ENCODE peak calls at places on chromosomes 11 and 22, in ten cellular contexts. C is PC-9, X is NB4, N is right atrium auricular region, M is heart left ventricle, Z is cardiac fibroblast, W is fibroblast of pulmonary artery, K is tibial artery, O is fibroblast of villous mesenchyme, B is endothelial cell of umbilical vein. P is an unnamed sample.

GRCh38 chr11:1879941-1880720 is 11.6 kb downstream of the PRR33 start:
- DNase-seq in C (no peak), X (peak; percentile 55), N (peak; percentile 86), M (peak; percentile 85), Z (peak; percentile 67), W (peak; percentile 59), K (peak; percentile 79), O (no peak), B (peak; percentile 22), P (no peak)

GRCh38 chr11:119093951-119094815 is 7.5 kb downstream of the DPAGT1 start:
- DNase-seq in C (peak; percentile 25), X (peak; percentile 67), N (no peak), M (no peak), Z (peak; percentile 44), W (peak; percentile 45), K (no peak), O (peak; percentile 55), B (peak; percentile 63), P (peak; percentile 48)

GRCh38 chr22:27022256-27022655 is 364.9 kb downstream of the MIAT start:
- DNase-seq in C (no peak), X (no peak), N (no peak), M (no peak), Z (no peak), W (no peak), K (no peak), O (no peak), B (no peak), P (no peak)

GRCh38 chr11:107232451-107232850 is 214.2 kb upstream of the GUCY1A2 start:
- DNase-seq in C (no peak), X (no peak), N (no peak), M (no peak), Z (no peak), W (no peak), K (no peak), O (no peak), B (no peak), P (no peak)

GRCh38 chr11:134266841-134267251 is 9.3 kb upstream of the GLB1L3 start:
- DNase-seq in C (peak; percentile 22), X (no peak), N (no peak), M (no peak), Z (peak; percentile 89), W (peak; percentile 61), K (no peak), O (peak; percentile 92), B (no peak), P (no peak)

GRCh38 chr11:2301631-2302272 is at the start of the genes C11orf21 and TSPAN32:
- DNase-seq in C (no peak), X (peak; percentile 99), N (peak; percentile 59), M (peak; percentile 77), Z (no peak), W (peak; percentile 32), K (no peak), O (peak; percentile 62), B (no peak), P (peak; percentile 10)

GRCh38 chr22:23179381-23180294 is 671 bp upstream of the BCR start:
- DNase-seq in C (no peak), X (peak; percentile 58), N (no peak), M (no peak), Z (peak; percentile 26), W (no peak), K (peak; percentile 61), O (peak; percentile 21), B (peak; percentile 50), P (peak; percentile 18)

GRCh38 chr11:73047773-73048371 is 94.2 kb downstream of the FCHSD2 start:
- DNase-seq in C (no peak), X (no peak), N (no peak), M (no peak), Z (no peak), W (no peak), K (no peak), O (no peak), B (peak; percentile 34), P (peak; percentile 87)

GRCh38 chr11:76007179-76007578 is 192.2 kb downstream of the UVRAG start:
- DNase-seq in C (no peak), X (no peak), N (no peak), M (no peak), Z (no peak), W (no peak), K (no peak), O (no peak), B (no peak), P (no peak)

GRCh38 chr11:81059356-81059755 is 1618.5 kb upstream of the TENM4 start:
- DNase-seq in C (no peak), X (no peak), N (no peak), M (no peak), Z (no peak), W (no peak), K (no peak), O (no peak), B (no peak), P (no peak)

GRCh38 chr11:15969281-15969680 is 387.1 kb downstream of the SOX6 start:
- DNase-seq in C (peak; percentile 35), X (peak; percentile 78), N (peak; percentile 86), M (peak; percentile 72), Z (peak; percentile 93), W (peak; percentile 92), K (peak; percentile 64), O (peak; percentile 91), B (peak; percentile 85), P (peak; percentile 70)

GRCh38 chr11:794766-795637 is 3.1 kb downstream of the SLC25A22 start:
- DNase-seq in C (peak; percentile 35), X (no peak), N (no peak), M (no peak), Z (no peak), W (no peak), K (no peak), O (no peak), B (no peak), P (peak; percentile 41)
- H3K4me3 ChIP-seq in C (peak overlapping the region; percentile 80), X (no peak overlapping the region), N (peak overlapping the region; percentile 68), M (peak overlapping the region; percentile 76), Z (peak overlapping the region; percentile 69), W (peak overlapping the region; percentile 76), K (peak overlapping the region; percentile 68), O (peak overlapping the region; percentile 74), B (no peak overlapping the region), P (peak overlapping the region; percentile 92)

GRCh38 chr11:19661827-19662226 is 50.8 kb upstream of the NAV2 start:
- DNase-seq in C (no peak), X (no peak), N (no peak), M (no peak), Z (no peak), W (no peak), K (no peak), O (no peak), B (no peak), P (no peak)

GRCh38 chr11:19656140-19656541 is 56.5 kb upstream of the NAV2 start:
- DNase-seq in C (no peak), X (no peak), N (no peak), M (no peak), Z (no peak), W (no peak), K (no peak), O (no peak), B (no peak), P (no peak)

GRCh38 chr11:19660076-19660475 is 52.6 kb upstream of the NAV2 start:
- DNase-seq in C (peak; percentile 79), X (peak; percentile 62), N (no peak), M (no peak), Z (peak; percentile 76), W (peak; percentile 39), K (no peak), O (peak; percentile 38), B (peak; percentile 60), P (peak; percentile 88)

GRCh38 chr11:19659529-19659928 is 53.1 kb upstream of the NAV2 start:
- DNase-seq in C (no peak), X (no peak), N (no peak), M (no peak), Z (no peak), W (no peak), K (no peak), O (no peak), B (no peak), P (no peak)

DNA sequence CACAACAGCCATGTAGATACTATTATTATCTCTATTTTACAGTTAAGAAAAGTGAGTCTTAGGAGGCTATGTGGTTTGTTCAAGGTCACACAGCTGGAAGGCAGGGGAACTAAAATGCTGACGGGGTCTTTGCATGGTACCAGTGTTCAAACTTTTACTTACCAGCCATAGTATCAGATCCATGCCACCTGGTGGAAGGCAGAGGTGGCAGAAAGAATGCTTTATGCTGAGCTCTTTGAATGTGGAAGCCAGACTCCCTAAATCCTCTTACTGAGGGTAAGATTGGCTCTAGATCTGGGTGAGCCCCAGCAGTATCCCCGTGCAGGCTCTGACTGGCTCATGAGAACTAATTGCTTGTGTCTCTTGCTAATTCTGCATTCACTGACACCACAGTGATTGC is 54.3 kb upstream of the NAV2 start:
- DNase-seq in C (no peak), X (no peak), N (no peak), M (no peak), Z (no peak), W (no peak), K (no peak), O (no peak), B (no peak), P (no peak)
- TF ChIP-seq CTCF in C (no peak), X (no peak), N (no peak), M (no peak), Z (peak; percentile 12), W (peak; percentile 25), K (no peak), O (no peak), B (peak; percentile 35), P (no peak)

DNA sequence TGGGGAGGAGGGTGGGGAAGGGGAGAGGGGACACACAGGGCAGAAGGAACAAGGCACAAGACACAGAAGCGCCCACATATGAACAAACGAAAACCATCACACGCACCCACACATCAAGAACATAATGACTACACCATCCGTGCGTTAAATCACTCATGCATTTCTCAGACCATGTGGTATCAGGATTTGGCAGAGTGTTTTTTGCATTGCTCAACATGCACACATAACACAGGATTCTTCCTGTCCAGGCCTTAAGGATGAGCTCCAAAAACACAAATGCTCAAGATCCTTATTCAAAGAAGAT is 309.5 kb downstream of the CADM1 start:
- DNase-seq in C (no peak), X (no peak), N (no peak), M (no peak), Z (peak; percentile 5), W (no peak), K (no peak), O (no peak), B (no peak), P (peak; percentile 31)
- H3K4me3 ChIP-seq in C (no peak overlapping the region), X (no peak overlapping the region), N (no peak overlapping the region), M (peak overlapping the region; percentile 21), Z (no peak overlapping the region), W (no peak overlapping the region), K (no peak overlapping the region), O (no peak overlapping the region), B (no peak overlapping the region), P (no peak overlapping the region)

DNA sequence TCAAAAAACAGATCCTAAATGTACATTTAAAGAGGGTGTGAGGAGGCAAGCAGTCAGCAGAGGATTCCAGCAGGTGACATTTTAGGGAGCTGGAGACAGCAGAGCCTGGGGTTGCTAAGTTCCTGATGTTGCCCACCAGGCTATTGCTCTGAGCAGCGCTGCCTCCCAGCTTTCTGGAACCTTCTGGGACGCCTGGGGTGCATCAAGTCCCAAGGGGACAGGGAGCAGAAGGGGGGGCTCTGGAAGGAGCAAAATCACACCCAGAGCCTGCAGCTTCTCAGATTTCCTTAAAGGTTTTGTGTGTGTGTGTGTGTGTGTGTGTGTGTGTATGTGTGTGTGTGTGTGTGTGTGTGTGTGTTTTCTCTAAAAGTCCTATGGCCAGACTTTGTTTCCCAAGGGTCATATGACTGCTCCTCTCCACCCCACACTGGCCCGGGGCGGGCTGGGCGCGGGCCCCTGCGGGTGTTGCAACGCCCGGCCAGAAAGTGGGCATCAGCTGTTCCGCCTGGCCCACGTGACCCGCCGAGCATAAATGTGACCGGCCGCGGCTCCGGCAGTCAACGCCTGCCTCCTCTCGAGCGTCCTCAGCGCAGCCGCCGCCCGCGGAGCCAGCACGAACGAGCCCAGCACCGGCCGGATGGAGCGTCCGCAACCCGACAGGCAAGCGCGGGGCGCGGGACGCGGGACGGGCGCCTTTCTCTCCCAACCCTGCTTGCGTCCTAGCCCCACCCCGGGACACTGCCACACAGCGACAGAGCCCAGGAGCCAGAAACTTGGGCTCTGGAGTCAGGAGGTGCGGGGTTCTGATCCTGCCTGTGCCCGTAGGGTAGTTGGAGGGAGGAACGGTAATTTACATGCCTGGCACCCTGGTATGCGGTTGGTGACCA is at the start of gene HMOX1:
- DNase-seq in C (peak; percentile 87), X (peak; percentile 87), N (peak; percentile 97), M (peak; percentile 89), Z (peak; percentile 91), W (peak; percentile 94), K (peak; percentile 96), O (peak; percentile 95), B (peak; percentile 86), P (peak; percentile 91)
- TF ChIP-seq CTCF in C (no peak), X (no peak), N (peak; percentile 57), M (peak; percentile 48), Z (no peak), W (no peak), K (no peak), O (no peak), B (peak; percentile 14), P (no peak)

P was measured in GM12865.